ENCODE peak calls at places on chromosome 18, in six cellular contexts. D is activated T-cell treated with anti-CD3 and anti-CD28 coated beads for 4 hours, Q is H4, Y is left cardiac atrium, L is memory B cell, Z is GM04503. N is an unnamed sample.

GRCh38 chr18:60508108-60508507 is 135.5 kb upstream of the MC4R start:
- DNase-seq in L (no peak), Y (no peak), D (no peak), Z (no peak), Q (no peak), N (no peak)

GRCh38 chr18:3321133-3321812 is 59.3 kb downstream of the MYL12B start:
- DNase-seq in Q (peak; percentile 65), Z (no peak), L (no peak), D (no peak), Y (no peak), N (no peak)

GRCh38 chr18:58668897-58669296 is 2.4 kb upstream of the MALT1 start:
- DNase-seq in Q (peak; percentile 15), D (no peak), L (no peak), Z (no peak), Y (no peak), N (no peak)

GRCh38 chr18:70132999-70133398 is 72.5 kb downstream of the RTTN start:
- DNase-seq in L (no peak), Q (peak; percentile 83), D (no peak), Y (no peak), Z (peak; percentile 93), N (no peak)

GRCh38 chr18:77131100-77131651 is 1.4 kb downstream of the MBP start:
- DNase-seq in Z (no peak), D (peak; percentile 61), Y (peak; percentile 56), L (no peak), Q (no peak), N (peak; percentile 35)

GRCh38 chr18:9905401-9905922 is 8.4 kb upstream of the VAPA start:
- DNase-seq in Z (no peak), Q (no peak), L (no peak), Y (no peak), D (no peak), N (no peak)

GRCh38 chr18:79600141-79600540 is 79.5 kb upstream of the CTDP1 start:
- DNase-seq in D (no peak), Y (no peak), Q (no peak), Z (no peak), L (no peak), N (no peak)

GRCh38 chr18:75003089-75003488 is 205.8 kb downstream of the PTGR3 start:
- DNase-seq in L (no peak), Z (no peak), D (no peak), Y (no peak), Q (no peak), N (no peak)

GRCh38 chr18:73990241-73990640 is 157.4 kb downstream of the FBXO15 start:
- DNase-seq in D (no peak), Y (no peak), Z (no peak), L (no peak), Q (no peak), N (no peak)

GRCh38 chr18:58495634-58496033 is 133.3 kb downstream of the ALPK2 start:
- DNase-seq in Q (no peak), Y (no peak), Z (no peak), D (no peak), L (no peak), N (no peak)

GRCh38 chr18:293557-293956 is 25.7 kb upstream of the THOC1 start:
- DNase-seq in Y (no peak), Q (no peak), Z (no peak), L (no peak), D (no peak), N (no peak)

GRCh38 chr18:23722646-23723045 is 33.4 kb downstream of the LAMA3 start:
- DNase-seq in L (no peak), Q (no peak), Y (no peak), Z (no peak), D (no peak), N (no peak)

GRCh38 chr18:36315736-36316135 is 18.2 kb downstream of the FHOD3 start:
- DNase-seq in Y (no peak), D (no peak), L (no peak), Q (peak; percentile 73), Z (no peak), N (no peak)

GRCh38 chr18:62751341-62751821 is 36.0 kb downstream of the PHLPP1 start:
- DNase-seq in Y (peak; percentile 39), D (no peak), Q (peak; percentile 16), Z (no peak), L (no peak), N (no peak)

GRCh38 chr18:23114911-23115310 is 20.4 kb upstream of the CABLES1 start:
- DNase-seq in D (no peak), L (no peak), Y (no peak), Z (no peak), Q (no peak), N (no peak)

GRCh38 chr18:6543330-6543908 is 128.7 kb upstream of the L3MBTL4 start:
- DNase-seq in Z (no peak), L (no peak), D (no peak), Y (no peak), Q (peak; percentile 57), N (no peak)

GRCh38 chr18:58862851-58863538 is 1.7 kb upstream of the ZNF532 start:
- DNase-seq in D (no peak), Z (no peak), Q (no peak), L (peak; percentile 65), Y (peak; percentile 41), N (no peak)